ENCODE peak calls at places on chromosomes 1 and 21, in four cellular contexts. W, G, F and R are unnamed samples.

GRCh38 chr1:236507022-236507700 is 16.6 kb upstream of the LGALS8 start:
- DNase-seq in W (peak; percentile 27), G (no peak), F (no peak), R (no peak)

GRCh38 chr1:14969006-14969405 is 184.5 kb upstream of the TMEM51 start:
- DNase-seq in W (no peak), G (no peak), F (no peak), R (no peak)

GRCh38 chr21:36005018-36005417 is 55.3 kb downstream of the SETD4 start:
- DNase-seq in W (no peak), G (no peak), F (no peak), R (no peak)

GRCh38 chr1:58318157-58318665 is 228.3 kb downstream of the OMA1 start:
- DNase-seq in W (no peak), G (no peak), F (no peak), R (no peak)

GRCh38 chr1:30705673-30706072 is 17.7 kb downstream of the MATN1 start:
- DNase-seq in W (no peak), G (no peak), F (no peak), R (no peak)

GRCh38 chr1:53737648-53738204 is 1.2 kb downstream of the GLIS1 start:
- DNase-seq in W (no peak), G (no peak), F (no peak), R (no peak)

GRCh38 chr1:100539836-100540536 is 2.0 kb downstream of the GPR88 start:
- DNase-seq in W (no peak), G (no peak), F (no peak), R (no peak)

GRCh38 chr1:197737916-197738315 is 37.4 kb downstream of the DENND1B start:
- DNase-seq in W (no peak), G (no peak), F (no peak), R (no peak)

GRCh38 chr1:41681331-41682136 is 197.1 kb upstream of the EDN2 start:
- DNase-seq in W (no peak), G (no peak), F (no peak), R (no peak)

GRCh38 chr1:156926175-156926574 is 5.7 kb downstream of the LRRC71 start:
- DNase-seq in W (no peak), G (no peak), F (no peak), R (no peak)

GRCh38 chr1:178774263-178774662 is 49.2 kb downstream of the RALGPS2 start:
- DNase-seq in W (peak; percentile 3), G (no peak), F (no peak), R (no peak)

GRCh38 chr1:173330149-173330951 is 123.2 kb upstream of the TNFSF4 start:
- DNase-seq in W (peak; percentile 65), G (no peak), F (no peak), R (peak; percentile 14)

GRCh38 chr1:30907641-30908445 is 715 bp downstream of the SDC3 start:
- DNase-seq in W (no peak), G (no peak), F (no peak), R (no peak)

GRCh38 chr21:39885119-39885848 is 18.0 kb downstream of the PCP4 start:
- DNase-seq in W (no peak), G (no peak), F (no peak), R (no peak)

GRCh38 chr1:20411196-20411980 is 74.6 kb downstream of the CAMK2N1 start:
- DNase-seq in W (peak; percentile 38), G (no peak), F (peak; percentile 53), R (peak; percentile 71)

GRCh38 chr1:209784276-209785169 is at the start of gene C1orf74:
- DNase-seq in W (peak; percentile 81), G (peak; percentile 100), F (peak; percentile 99), R (peak; percentile 77)

GRCh38 chr1:1240822-1241587 is 5.5 kb downstream of the C1QTNF12 start:
- DNase-seq in W (no peak), G (no peak), F (no peak), R (no peak)

GRCh38 chr1:202310071-202310725 is 31.5 kb downstream of the UBE2T start:
- DNase-seq in W (no peak), G (no peak), F (peak; percentile 47), R (no peak)

GRCh38 chr1:1303736-1304135 is 4.0 kb downstream of the ACAP3 start:
- DNase-seq in W (no peak), G (no peak), F (no peak), R (no peak)

GRCh38 chr21:28359300-28359699 is 633.4 kb downstream of the LTN1 start:
- DNase-seq in W (no peak), G (no peak), F (no peak), R (no peak)

GRCh38 chr1:113219377-113219776 is 146.4 kb downstream of the LRIG2 start:
- DNase-seq in W (no peak), G (no peak), F (no peak), R (no peak)

GRCh38 chr1:40038693-40039092 is 1.8 kb upstream of the CAP1 start:
- DNase-seq in W (no peak), G (no peak), F (no peak), R (no peak)

GRCh38 chr1:31576201-31576669 is at the start of gene TINAGL1:
- DNase-seq in W (no peak), G (no peak), F (no peak), R (no peak)

GRCh38 chr1:24277420-24278169 is 41.6 kb upstream of the GRHL3 start:
- DNase-seq in W (no peak), G (no peak), F (no peak), R (peak; percentile 36)

GRCh38 chr1:100440075-100440809 is 87.9 kb downstream of the CDC14A start:
- DNase-seq in W (no peak), G (no peak), F (no peak), R (no peak)

GRCh38 chr1:212595787-212596714 is 12.5 kb upstream of the ATF3 start:
- DNase-seq in W (peak; percentile 98), G (no peak), F (no peak), R (peak; percentile 75)